ENCODE peak calls at places on chromosomes 7 and 10, in five cellular contexts. C, D, B, V and S are unnamed samples.

GRCh38 chr7:37448057-37448636 is 517 bp downstream of the ELMO1 start:
- DNase-seq in C (peak), D (no peak), B (no peak), V (no peak), S (no peak)

GRCh38 chr7:77684030-77684429 is 12.2 kb upstream of the RSBN1L start:
- DNase-seq in C (no peak), D (peak), B (peak), V (no peak), S (no peak)

GRCh38 chr7:134905375-134905774 is 80.9 kb upstream of the AGBL3 start:
- DNase-seq in C (peak), D (peak), B (no peak), V (peak), S (peak)

GRCh38 chr10:79386637-79387465 is 39.6 kb downstream of the PPIF start:
- DNase-seq in C (peak), D (peak), B (peak), V (no peak), S (peak)

GRCh38 chr7:34143397-34143796 is 238.1 kb downstream of the BMPER start:
- DNase-seq in C (no peak), D (no peak), B (no peak), V (no peak), S (no peak)

GRCh38 chr10:116538992-116539391 is 6.7 kb upstream of the PNLIP start:
- DNase-seq in C (no peak), D (no peak), B (no peak), V (no peak), S (no peak)

GRCh38 chr10:43203491-43204393 is 63.1 kb downstream of the RASGEF1A start:
- DNase-seq in C (no peak), D (no peak), B (no peak), V (no peak), S (peak)

GRCh38 chr10:92830478-92831389 is 17.6 kb upstream of the EXOC6 start:
- DNase-seq in C (no peak), D (no peak), B (no peak), V (no peak), S (no peak)

GRCh38 chr7:26413007-26413691 is 121.5 kb downstream of the SNX10 start:
- DNase-seq in C (no peak), D (no peak), B (peak), V (no peak), S (no peak)

GRCh38 chr10:83678850-83679249 is 460.5 kb upstream of the GHITM start:
- DNase-seq in C (no peak), D (no peak), B (no peak), V (no peak), S (no peak)

GRCh38 chr7:78379148-78379547 is 580.6 kb downstream of the PHTF2 start:
- DNase-seq in C (no peak), D (no peak), B (no peak), V (peak), S (no peak)

GRCh38 chr10:27950165-27950564 is 48.7 kb downstream of the ODAD2 start:
- DNase-seq in C (no peak), D (no peak), B (no peak), V (no peak), S (no peak)

GRCh38 chr7:17991866-17992648 is 35.6 kb downstream of the PRPS1L1 start:
- DNase-seq in C (peak), D (no peak), B (no peak), V (no peak), S (no peak)

GRCh38 chr7:80257751-80258150 is 123.1 kb downstream of the GNAI1 start:
- DNase-seq in C (no peak), D (no peak), B (no peak), V (no peak), S (no peak)

GRCh38 chr7:74051629-74052410 is 23.8 kb downstream of the ELN start:
- DNase-seq in C (peak), D (no peak), B (no peak), V (no peak), S (peak)

DNA sequence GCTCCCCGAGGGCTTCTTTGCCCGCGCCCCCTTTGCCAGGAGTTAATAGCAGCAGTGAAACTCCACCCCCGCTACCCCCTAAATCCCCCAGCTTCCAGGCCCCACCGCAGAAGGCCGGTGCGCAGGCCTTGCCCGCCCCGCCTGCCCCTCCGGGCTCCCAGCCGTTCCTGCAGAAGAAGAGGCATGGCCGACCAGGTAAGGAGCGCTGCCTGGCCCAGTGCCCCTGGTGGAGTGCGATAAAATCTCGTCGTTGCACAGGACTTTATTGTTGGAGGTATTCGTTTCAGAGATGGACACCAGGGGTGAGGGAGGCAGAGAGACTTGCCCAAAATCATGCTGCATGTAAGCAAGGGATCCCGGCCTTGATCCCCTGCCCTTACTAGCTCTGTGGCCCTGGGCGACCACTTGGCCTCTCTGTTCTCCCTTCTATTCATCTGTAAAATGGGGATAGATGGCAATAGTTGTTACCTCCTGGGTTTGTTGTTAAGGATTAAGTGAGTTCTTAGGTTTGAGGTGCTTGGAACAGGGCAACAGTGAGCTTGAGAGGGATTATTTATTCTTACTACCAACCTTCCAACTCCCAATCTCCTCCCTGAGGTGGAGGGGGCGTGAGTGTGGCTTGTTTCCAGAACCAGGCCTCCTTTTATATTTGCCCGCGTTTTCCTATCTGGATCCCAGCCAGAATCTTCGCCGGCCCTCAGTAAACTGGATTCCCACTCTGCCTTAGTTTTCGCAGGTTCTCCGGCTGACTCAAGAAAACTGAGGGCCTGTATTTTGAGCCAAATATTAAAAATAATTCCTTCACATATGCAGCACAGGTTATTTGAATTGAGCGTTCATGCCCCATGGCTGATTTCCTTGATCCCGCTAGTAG is 78.3 kb downstream of the WIPF3 start:
- DNase-seq in C (peak), D (no peak), B (peak), V (no peak), S (peak)
- H3K4me3 ChIP-seq in C (peak), D (peak), B (peak), V (no peak), S (peak)

GRCh38 chr7:49791089-49791741 is 17.8 kb downstream of the VWC2 start:
- DNase-seq in C (peak), D (no peak), B (no peak), V (no peak), S (no peak)
- TF ChIP-seq CTCF in C (peak), D (peak), B (peak), V (no peak), S (no peak)

GRCh38 chr10:29804025-29804852 is 169.5 kb upstream of the SVIL start:
- DNase-seq in C (peak), D (peak), B (peak), V (peak), S (peak)
- H3K27ac ChIP-seq in C (peak), D (peak), B (peak), V (peak), S (no peak)

DNA sequence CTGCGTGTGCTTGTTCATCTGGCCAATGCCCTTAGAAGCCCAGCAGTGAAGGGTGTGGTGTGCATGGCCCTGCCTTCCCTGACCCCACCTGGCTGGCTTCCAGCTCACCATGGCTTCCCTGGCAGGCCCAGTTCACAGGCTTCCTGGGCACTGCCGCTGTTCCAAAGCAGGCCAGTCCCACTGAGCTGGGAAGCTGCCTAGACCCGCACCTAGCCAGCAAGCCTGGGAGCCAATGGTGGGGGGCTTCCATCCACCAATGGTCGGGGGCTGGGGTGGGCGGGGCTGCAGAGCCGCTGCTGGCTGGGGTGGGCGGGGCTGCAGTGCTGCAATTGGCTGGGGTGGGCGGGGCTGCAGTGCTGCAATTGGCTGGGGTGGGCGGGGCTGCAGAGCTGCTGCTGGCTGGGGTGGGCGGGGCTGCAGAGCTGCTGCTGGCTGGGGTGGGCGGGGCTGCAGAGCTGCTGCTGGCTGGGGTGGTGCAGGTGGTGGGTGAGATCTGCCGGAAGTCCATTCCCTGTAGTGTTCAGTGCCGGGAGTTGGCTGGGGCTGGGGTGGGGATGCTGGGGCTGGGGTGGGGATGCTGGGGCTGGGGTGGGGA is 12.4 kb downstream of the CALY start:
- DNase-seq in C (peak), D (no peak), B (peak), V (no peak), S (peak)
- H3K4me3 ChIP-seq in C (peak), D (no peak), B (no peak), V (peak), S (peak)

GRCh38 chr7:129862672-129863071 is 90.1 kb downstream of the UBE2H start:
- DNase-seq in C (no peak), D (peak), B (no peak), V (no peak), S (no peak)
- TF ChIP-seq CTCF in C (no peak), D (no peak), B (no peak), V (no peak), S (no peak)

DNA sequence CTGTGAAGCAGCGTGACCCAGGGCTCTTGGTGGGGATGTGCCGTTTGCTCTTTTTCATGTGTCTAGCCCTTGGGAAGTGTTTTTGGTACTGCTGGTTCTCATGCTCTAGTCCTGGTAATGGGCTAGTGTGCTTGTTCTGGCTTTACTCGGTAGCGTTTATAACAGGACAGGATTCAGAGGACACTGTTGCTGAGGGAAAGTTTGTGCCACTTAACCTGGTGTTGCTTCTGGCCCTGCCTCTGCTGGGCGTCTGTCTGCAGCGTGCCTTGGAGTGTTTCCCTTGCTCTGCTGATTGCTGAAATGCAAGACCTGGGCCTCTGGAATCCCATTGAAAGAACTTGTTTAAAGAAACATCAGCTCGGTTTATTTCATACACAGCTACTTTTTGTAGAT is 35.0 kb downstream of the INPP5A start:
- DNase-seq in C (no peak), D (no peak), B (no peak), V (no peak), S (no peak)
- H3K27ac ChIP-seq in C (peak), D (peak), B (peak), V (no peak), S (peak)